ENCODE peak calls at places on chromosomes 4 and X, in seven cellular contexts. P, J, H, O, L, M and N are unnamed samples.

GRCh38 chr4:22483551-22483981 is 32.3 kb downstream of the ADGRA3 start:
- DNase-seq in P (no peak), M (no peak), J (no peak), O (no peak), H (no peak), L (peak; percentile 96), N (no peak)

GRCh38 chr4:168795346-168795745 is 214.7 kb downstream of the CBR4 start:
- DNase-seq in H (no peak), L (no peak), J (no peak), O (no peak), M (no peak), P (no peak), N (no peak)

GRCh38 chrX:70979136-70979762 is 48.4 kb upstream of the SLC7A3 start:
- DNase-seq in M (no peak), L (no peak), J (peak; percentile 59), O (no peak), P (no peak), H (no peak), N (peak; percentile 19)

GRCh38 chr4:111500871-111501270 is 644.4 kb upstream of the FAM241A start:
- DNase-seq in L (no peak), P (no peak), O (no peak), M (no peak), J (no peak), H (no peak), N (no peak)

GRCh38 chr4:78267790-78268189 is 210.7 kb downstream of the FRAS1 start:
- DNase-seq in M (no peak), J (no peak), P (no peak), O (no peak), L (no peak), H (no peak), N (no peak)

GRCh38 chrX:53116101-53116500 is 22.2 kb downstream of the KANTR start:
- DNase-seq in J (no peak), M (no peak), P (no peak), H (no peak), O (no peak), L (no peak), N (no peak)

GRCh38 chr4:187544461-187545053 is 451.0 kb upstream of the ZFP42 start:
- DNase-seq in O (no peak), H (no peak), P (no peak), J (no peak), M (no peak), L (peak; percentile 81), N (no peak)

GRCh38 chr4:133513891-133514290 is 364.8 kb downstream of the PCDH10 start:
- DNase-seq in L (no peak), M (no peak), P (no peak), O (no peak), J (no peak), H (no peak), N (no peak)

GRCh38 chr4:183097251-183098079 is 1.6 kb upstream of the WWC2 start:
- DNase-seq in H (peak; percentile 53), O (peak; percentile 38), P (no peak), L (peak; percentile 25), M (no peak), J (no peak), N (no peak)

GRCh38 chr4:40662962-40663604 is 33.4 kb upstream of the RBM47 start:
- DNase-seq in O (no peak), L (peak; percentile 81), M (peak; percentile 52), J (no peak), P (no peak), H (no peak), N (no peak)

GRCh38 chrX:7158468-7158990 is 10.6 kb upstream of the PUDP start:
- DNase-seq in M (no peak), J (no peak), L (no peak), O (no peak), P (no peak), H (no peak), N (no peak)

GRCh38 chr4:73707918-73708577 is 32.3 kb upstream of the CXCL8 start:
- DNase-seq in L (peak; percentile 89), H (no peak), M (no peak), O (peak; percentile 81), P (no peak), J (peak; percentile 37), N (no peak)

GRCh38 chr4:139770361-139770760 is 104.7 kb downstream of the MGST2 start:
- DNase-seq in L (no peak), P (no peak), J (no peak), H (no peak), O (peak; percentile 57), M (no peak), N (no peak)

GRCh38 chrX:54178100-54178940 is 4.7 kb downstream of the FAM120C start:
- DNase-seq in O (no peak), P (no peak), J (no peak), H (no peak), L (peak; percentile 75), M (no peak), N (no peak)

GRCh38 chr4:165208741-165209388 is 1.5 kb downstream of the KLHL2 start:
- DNase-seq in L (no peak), M (peak; percentile 51), H (no peak), J (no peak), P (no peak), O (no peak), N (peak; percentile 36)

GRCh38 chr4:127586922-127587571 is 45.7 kb upstream of the INTU start:
- DNase-seq in P (no peak), J (peak; percentile 41), M (peak; percentile 23), O (no peak), L (peak; percentile 55), H (peak; percentile 25), N (peak; percentile 42)

GRCh38 chrX:110042521-110042920 is 39.6 kb downstream of the TMEM164 start:
- DNase-seq in M (no peak), P (no peak), J (no peak), O (no peak), L (no peak), H (no peak), N (no peak)

GRCh38 chr4:180811556-180811955 is 1431.6 kb upstream of the TENM3 start:
- DNase-seq in L (no peak), P (no peak), O (no peak), J (no peak), M (no peak), H (no peak), N (no peak)

GRCh38 chrX:50813843-50814661 is at the start of gene SHROOM4:
- DNase-seq in L (no peak), O (peak; percentile 68), M (no peak), P (peak; percentile 35), J (no peak), H (peak; percentile 69), N (no peak)

GRCh38 chrX:53071604-53072417 is 10.4 kb upstream of the TSPYL2 start:
- DNase-seq in J (peak; percentile 72), H (peak; percentile 52), L (peak; percentile 52), P (peak; percentile 13), O (peak; percentile 73), M (peak; percentile 64), N (peak; percentile 87)

GRCh38 chr4:128379860-128380259 is 92.2 kb upstream of the PGRMC2 start:
- DNase-seq in L (no peak), M (peak; percentile 28), H (no peak), P (no peak), J (peak; percentile 55), O (peak; percentile 40), N (no peak)

GRCh38 chr4:76624271-76624681 is 189.2 kb downstream of the SHROOM3 start:
- DNase-seq in M (no peak), H (no peak), O (no peak), L (peak; percentile 74), J (peak; percentile 19), P (peak; percentile 19), N (no peak)

GRCh38 chrX:98931194-98931593 is 1478.9 kb downstream of the PCDH19 start:
- DNase-seq in H (no peak), J (no peak), L (peak; percentile 39), O (no peak), P (no peak), M (no peak), N (no peak)

GRCh38 chrX:132426695-132427281 is 62.0 kb downstream of the MBNL3 start:
- DNase-seq in P (no peak), M (no peak), L (peak; percentile 52), J (no peak), H (no peak), O (no peak), N (no peak)

GRCh38 chr4:78862314-78862737 is 76.9 kb downstream of the PAQR3 start:
- DNase-seq in L (no peak), O (no peak), P (no peak), M (no peak), H (no peak), J (no peak), N (no peak)

GRCh38 chrX:1661048-1661921 is 46.4 kb downstream of the ASMT start:
- DNase-seq in O (peak; percentile 41), J (peak; percentile 25), P (no peak), H (peak; percentile 17), L (no peak), M (peak; percentile 92), N (peak; percentile 10)

GRCh38 chr4:8291701-8292387 is 22.3 kb downstream of the HTRA3 start:
- DNase-seq in P (no peak), M (no peak), O (no peak), H (no peak), L (no peak), J (no peak), N (no peak)

GRCh38 chr4:25672756-25673155 is 17.1 kb downstream of the SLC34A2 start:
- DNase-seq in M (no peak), P (no peak), J (no peak), H (no peak), O (no peak), L (no peak), N (no peak)

GRCh38 chr4:37977471-37978452 is 17.6 kb downstream of the PTTG2 start:
- DNase-seq in H (peak; percentile 49), P (peak; percentile 17), L (peak; percentile 46), J (peak; percentile 37), O (peak; percentile 84), M (peak; percentile 77), N (peak; percentile 76)